ENCODE peak calls at places on chromosome 15, in seven cellular contexts. C is GM23338, S is brain microvascular endothelial cell, B is heart right ventricle, X is prostate gland, I is psoas muscle, K is GM12865. J is an unnamed sample.

GRCh38 chr15:65773386-65774111 is 18.5 kb downstream of the DENND4A start:
- DNase-seq in I (no peak), K (peak; percentile 84), X (no peak), S (no peak), B (no peak), C (no peak), J (no peak)

GRCh38 chr15:29880886-29881285 is 58.6 kb upstream of the TJP1 start:
- DNase-seq in K (no peak), S (no peak), X (no peak), B (no peak), I (no peak), C (no peak), J (no peak)

GRCh38 chr15:52095597-52096262 is 16.8 kb downstream of the BCL2L10 start:
- DNase-seq in S (peak; percentile 81), I (no peak), C (no peak), B (no peak), X (no peak), K (no peak), J (peak; percentile 84)

GRCh38 chr15:66072616-66073361 is 180.8 kb downstream of the MEGF11 start:
- DNase-seq in I (no peak), S (no peak), B (no peak), X (no peak), K (peak; percentile 49), C (no peak), J (no peak)

GRCh38 chr15:45704329-45705249 is 69.8 kb downstream of the SQOR start:
- DNase-seq in C (peak; percentile 81), S (peak; percentile 20), I (no peak), K (no peak), B (no peak), X (no peak), J (peak; percentile 16)

GRCh38 chr15:64845183-64845611 is 3.5 kb downstream of the PLEKHO2 start:
- DNase-seq in C (no peak), I (peak; percentile 63), K (peak; percentile 48), B (peak; percentile 46), X (no peak), S (no peak), J (no peak)

GRCh38 chr15:87561641-87562040 is 694.9 kb downstream of the NTRK3 start:
- DNase-seq in I (no peak), K (no peak), S (no peak), C (no peak), X (no peak), B (no peak), J (no peak)

GRCh38 chr15:68204776-68205557 is at the start of gene CALML4:
- DNase-seq in K (no peak), X (peak; percentile 84), I (peak; percentile 78), B (peak; percentile 62), S (no peak), C (peak; percentile 42), J (peak; percentile 33)

GRCh38 chr15:73818308-73818985 is 54.9 kb upstream of the TBC1D21 start:
- DNase-seq in B (no peak), S (no peak), I (no peak), K (no peak), C (no peak), X (no peak), J (no peak)

GRCh38 chr15:71810256-71811035 is at the start of gene NR2E3:
- DNase-seq in X (no peak), K (no peak), S (no peak), B (no peak), I (no peak), C (no peak), J (no peak)

GRCh38 chr15:40441012-40441735 is 421 bp downstream of the BAHD1 start:
- DNase-seq in S (no peak), B (no peak), C (peak; percentile 76), K (no peak), X (no peak), I (no peak), J (no peak)

GRCh38 chr15:69290346-69291164 is 8.2 kb upstream of the PAQR5 start:
- DNase-seq in I (peak; percentile 64), X (no peak), S (no peak), C (no peak), K (no peak), B (peak; percentile 66), J (peak; percentile 19)

GRCh38 chr15:48866141-48866563 is 11.8 kb upstream of the EID1 start:
- DNase-seq in C (no peak), X (no peak), S (peak; percentile 20), B (no peak), K (no peak), I (no peak), J (no peak)

GRCh38 chr15:38564557-38565286 is at the start of gene RASGRP1:
- DNase-seq in B (peak; percentile 24), C (peak; percentile 86), X (peak; percentile 53), K (peak; percentile 92), S (peak; percentile 21), I (peak; percentile 71), J (peak; percentile 41)

GRCh38 chr15:59174846-59175831 is 31.5 kb upstream of the LDHAL6B start:
- DNase-seq in B (peak; percentile 44), S (peak; percentile 80), I (peak; percentile 56), X (peak; percentile 51), C (peak; percentile 82), K (peak; percentile 72), J (peak; percentile 74)

GRCh38 chr15:90413411-90414379 is 25.7 kb downstream of the IQGAP1 start:
- DNase-seq in X (no peak), K (no peak), S (peak; percentile 78), B (no peak), I (no peak), C (no peak), J (peak; percentile 77)

GRCh38 chr15:72585659-72586058 is 68.8 kb upstream of the GOLGA6B start:
- DNase-seq in C (peak; percentile 43), X (no peak), K (no peak), B (no peak), I (no peak), S (peak; percentile 22), J (peak; percentile 45)

GRCh38 chr15:67064607-67065530 is 533 bp upstream of the SMAD3 start:
- DNase-seq in X (peak; percentile 34), B (no peak), I (no peak), C (peak; percentile 81), S (no peak), K (peak; percentile 61), J (peak; percentile 70)

GRCh38 chr15:68375191-68375631 is 56.8 kb downstream of the ITGA11 start:
- DNase-seq in K (no peak), B (no peak), S (no peak), X (no peak), C (no peak), I (no peak), J (no peak)

GRCh38 chr15:71118881-71119632 is 3.8 kb downstream of the THSD4 start:
- DNase-seq in I (no peak), C (no peak), B (no peak), X (no peak), K (peak; percentile 64), S (no peak), J (no peak)

DNA sequence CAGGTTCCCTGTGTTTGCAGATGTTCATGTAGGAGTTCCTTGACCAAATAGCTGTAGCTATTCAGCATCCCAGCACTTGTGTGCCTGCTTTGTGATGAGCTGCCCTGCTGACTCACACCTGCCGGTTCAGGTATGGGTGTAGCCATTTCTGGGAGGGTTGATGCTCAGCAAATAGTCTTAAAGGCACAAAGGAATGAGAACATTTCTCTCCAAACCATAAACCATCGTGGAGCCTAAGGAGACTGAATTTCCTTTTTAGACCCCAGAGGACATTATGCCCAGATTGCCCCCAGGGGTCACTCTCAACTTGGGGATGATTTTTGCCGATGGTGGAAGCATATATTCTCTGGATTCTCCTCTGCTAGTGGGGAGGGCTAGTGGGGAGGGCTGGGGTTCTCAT is 80.6 kb downstream of the ADAMTSL3 start:
- DNase-seq in C (peak; percentile 53), X (no peak), S (no peak), I (no peak), B (no peak), K (peak; percentile 45), J (no peak)
- TF ChIP-seq CTCF in C (peak; percentile 72), X (no peak), S (peak; percentile 52), I (no peak), B (peak; percentile 39), K (peak; percentile 52), J (no peak)

DNA sequence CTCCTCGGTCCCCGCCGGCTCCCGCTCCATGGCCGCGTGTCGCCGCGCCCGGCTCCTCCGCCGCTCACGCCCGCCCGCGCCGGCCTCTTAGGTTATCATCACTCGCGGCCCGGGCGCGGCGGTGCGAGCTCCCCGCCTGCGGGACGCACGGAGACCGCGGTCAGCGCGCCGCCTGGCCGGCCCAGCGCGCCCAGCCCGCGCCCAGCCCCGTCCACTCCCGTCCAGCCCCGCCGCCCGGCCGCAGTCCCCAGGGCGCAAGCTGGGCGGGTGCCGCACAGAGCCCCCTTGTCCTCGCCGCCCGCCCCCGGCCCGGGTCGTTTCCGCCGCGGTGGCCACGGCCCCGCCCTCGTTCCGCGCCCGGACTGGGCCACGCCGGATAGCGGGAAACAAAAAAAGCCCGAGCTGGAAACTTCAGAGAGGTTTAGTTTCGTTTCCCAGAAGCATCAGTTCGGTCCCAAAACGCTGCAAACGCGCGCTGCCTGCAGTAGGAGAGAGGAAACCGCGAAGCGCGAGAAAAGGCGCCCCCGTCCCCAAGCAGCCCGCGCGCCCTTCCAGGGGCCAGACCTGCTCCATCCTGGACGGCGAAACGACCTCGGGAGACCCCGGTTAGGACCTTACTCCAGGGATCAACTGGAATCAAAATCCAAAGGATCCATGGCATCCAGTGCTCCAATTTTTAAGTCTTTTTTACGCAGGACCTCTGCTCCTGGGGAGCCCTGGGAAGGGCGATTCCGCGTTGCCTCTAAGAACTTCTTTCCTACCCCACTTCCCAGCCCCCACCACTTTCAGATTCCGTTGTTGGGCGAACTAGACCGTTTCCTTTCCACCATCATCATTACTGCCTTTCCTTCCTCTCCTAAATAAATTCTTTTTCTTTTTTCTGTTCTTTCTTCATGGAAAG is at the start of gene ATP10A:
- DNase-seq in X (no peak), I (peak; percentile 58), B (peak; percentile 45), C (peak; percentile 77), K (no peak), S (peak; percentile 40), J (peak; percentile 57)
- H3K4me3 ChIP-seq in X (peak within 1 kb of the TSS; percentile 49), I (peak within 1 kb of the TSS; percentile 67), B (peak within 1 kb of the TSS; percentile 68), C (peak within 1 kb of the TSS; percentile 72), K (no peak within 1 kb of the TSS), S (peak within 1 kb of the TSS; percentile 61), J (peak within 1 kb of the TSS; percentile 55)

DNA sequence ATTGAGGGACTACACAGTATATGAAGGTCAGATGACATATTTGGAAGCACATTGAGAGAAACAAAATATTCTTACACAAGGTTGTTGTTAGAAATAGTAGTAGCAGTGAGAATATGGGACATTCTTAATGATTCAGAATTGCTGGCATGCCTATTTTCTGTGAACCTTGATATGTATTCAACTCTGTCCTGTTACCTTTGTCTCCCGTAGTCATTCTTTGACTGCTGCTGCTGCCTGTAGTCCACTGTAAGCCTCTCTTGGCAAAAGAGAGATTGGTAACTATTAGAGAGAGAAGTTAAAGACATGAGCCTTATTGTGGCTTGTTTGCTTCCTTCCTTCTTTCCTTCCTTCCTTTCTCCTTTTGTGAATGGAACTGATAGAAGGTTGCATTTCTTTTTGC is 64.5 kb downstream of the TCF12 start:
- DNase-seq in K (no peak), C (no peak), B (no peak), X (no peak), I (no peak), S (no peak), J (no peak)
- TF ChIP-seq CTCF in K (no peak), C (no peak), B (no peak), X (no peak), I (no peak), S (no peak), J (no peak)

DNA sequence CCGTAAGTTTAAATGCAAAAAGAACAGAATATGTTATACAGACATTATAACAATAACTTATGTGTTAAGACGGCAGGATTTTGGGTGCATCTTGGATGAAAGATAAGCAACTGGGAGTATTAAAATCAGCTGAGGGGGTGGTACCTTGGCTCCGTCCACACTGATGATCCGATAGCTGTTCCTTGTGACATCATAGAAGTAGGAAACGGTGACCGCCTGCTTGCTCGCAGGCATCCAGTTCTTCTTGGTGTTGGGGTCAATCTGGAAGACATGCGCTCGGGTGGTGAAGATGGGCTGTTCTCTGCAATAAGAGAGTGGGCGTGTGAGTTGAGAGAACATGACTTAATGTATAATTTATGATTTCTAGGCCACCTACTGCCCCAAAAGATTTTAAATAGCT is 60.0 kb downstream of the HOMER2 start:
- DNase-seq in I (no peak), B (no peak), X (no peak), K (no peak), S (no peak), C (no peak), J (no peak)
- H3K4me3 ChIP-seq in I (no peak overlapping the region), B (no peak overlapping the region), X (no peak overlapping the region), K (no peak overlapping the region), S (no peak overlapping the region), C (no peak overlapping the region), J (no peak overlapping the region)